ENCODE peak calls at places on chromosomes 5 and 9, in nine cellular contexts. One of them, this sample, is unnamed.

GRCh38 chr9:91378695-91379127 is 17.0 kb upstream of the AUH start:
- DNase-seq in neural crest cell: no peak
- DNase-seq in left lung: no peak
- DNase-seq in AG04450: no peak
- DNase-seq in hepatocyte: peak; percentile 22
- DNase-seq in uterus: peak; percentile 28
- DNase-seq in brain microvascular endothelial cell: peak; percentile 76
- DNase-seq in fibroblast of lung: peak; percentile 85
- DNase-seq in thyroid gland: no peak
- DNase-seq in this sample: no peak

GRCh38 chr5:180960209-180960608 is 28.4 kb upstream of the BTNL3 start:
- DNase-seq in neural crest cell: no peak
- DNase-seq in left lung: no peak
- DNase-seq in AG04450: no peak
- DNase-seq in hepatocyte: no peak
- DNase-seq in uterus: no peak
- DNase-seq in brain microvascular endothelial cell: peak; percentile 21
- DNase-seq in fibroblast of lung: no peak
- DNase-seq in thyroid gland: no peak
- DNase-seq in this sample: no peak

GRCh38 chr5:446864-447263 is 3.9 kb downstream of the EXOC3 start:
- DNase-seq in neural crest cell: no peak
- DNase-seq in left lung: no peak
- DNase-seq in AG04450: peak; percentile 8
- DNase-seq in hepatocyte: peak; percentile 63
- DNase-seq in uterus: no peak
- DNase-seq in brain microvascular endothelial cell: no peak
- DNase-seq in fibroblast of lung: peak; percentile 34
- DNase-seq in thyroid gland: no peak
- DNase-seq in this sample: no peak

GRCh38 chr5:77853353-77853907 is 77.3 kb upstream of the TBCA start:
- DNase-seq in neural crest cell: no peak
- DNase-seq in left lung: no peak
- DNase-seq in AG04450: no peak
- DNase-seq in hepatocyte: no peak
- DNase-seq in uterus: no peak
- DNase-seq in brain microvascular endothelial cell: no peak
- DNase-seq in fibroblast of lung: no peak
- DNase-seq in thyroid gland: no peak
- DNase-seq in this sample: no peak

GRCh38 chr5:33850100-33850594 is 41.6 kb downstream of the ADAMTS12 start:
- DNase-seq in neural crest cell: no peak
- DNase-seq in left lung: no peak
- DNase-seq in AG04450: no peak
- DNase-seq in hepatocyte: no peak
- DNase-seq in uterus: no peak
- DNase-seq in brain microvascular endothelial cell: peak; percentile 77
- DNase-seq in fibroblast of lung: peak; percentile 86
- DNase-seq in thyroid gland: no peak
- DNase-seq in this sample: peak; percentile 13

GRCh38 chr5:76256116-76256889 is 146.8 kb upstream of the IQGAP2 start:
- DNase-seq in neural crest cell: peak; percentile 39
- DNase-seq in left lung: no peak
- DNase-seq in AG04450: peak; percentile 13
- DNase-seq in hepatocyte: peak; percentile 86
- DNase-seq in uterus: no peak
- DNase-seq in brain microvascular endothelial cell: peak; percentile 70
- DNase-seq in fibroblast of lung: peak; percentile 53
- DNase-seq in thyroid gland: peak; percentile 62
- DNase-seq in this sample: peak; percentile 77

GRCh38 chr5:58496488-58496887 is 5.3 kb downstream of the GAPT start:
- DNase-seq in neural crest cell: no peak
- DNase-seq in left lung: no peak
- DNase-seq in AG04450: no peak
- DNase-seq in hepatocyte: no peak
- DNase-seq in uterus: no peak
- DNase-seq in brain microvascular endothelial cell: no peak
- DNase-seq in fibroblast of lung: no peak
- DNase-seq in thyroid gland: no peak
- DNase-seq in this sample: no peak

GRCh38 chr5:84383816-84384603 is 670 bp downstream of the EDIL3 start:
- DNase-seq in neural crest cell: peak; percentile 35
- DNase-seq in left lung: peak; percentile 75
- DNase-seq in AG04450: no peak
- DNase-seq in hepatocyte: peak; percentile 52
- DNase-seq in uterus: peak; percentile 24
- DNase-seq in brain microvascular endothelial cell: peak; percentile 40
- DNase-seq in fibroblast of lung: peak; percentile 71
- DNase-seq in thyroid gland: no peak
- DNase-seq in this sample: no peak

GRCh38 chr5:78295035-78295961 is 800 bp upstream of the AP3B1 start:
- DNase-seq in neural crest cell: no peak
- DNase-seq in left lung: peak; percentile 83
- DNase-seq in AG04450: no peak
- DNase-seq in hepatocyte: peak; percentile 70
- DNase-seq in uterus: peak; percentile 38
- DNase-seq in brain microvascular endothelial cell: no peak
- DNase-seq in fibroblast of lung: peak; percentile 25
- DNase-seq in thyroid gland: peak; percentile 60
- DNase-seq in this sample: peak; percentile 81

DNA sequence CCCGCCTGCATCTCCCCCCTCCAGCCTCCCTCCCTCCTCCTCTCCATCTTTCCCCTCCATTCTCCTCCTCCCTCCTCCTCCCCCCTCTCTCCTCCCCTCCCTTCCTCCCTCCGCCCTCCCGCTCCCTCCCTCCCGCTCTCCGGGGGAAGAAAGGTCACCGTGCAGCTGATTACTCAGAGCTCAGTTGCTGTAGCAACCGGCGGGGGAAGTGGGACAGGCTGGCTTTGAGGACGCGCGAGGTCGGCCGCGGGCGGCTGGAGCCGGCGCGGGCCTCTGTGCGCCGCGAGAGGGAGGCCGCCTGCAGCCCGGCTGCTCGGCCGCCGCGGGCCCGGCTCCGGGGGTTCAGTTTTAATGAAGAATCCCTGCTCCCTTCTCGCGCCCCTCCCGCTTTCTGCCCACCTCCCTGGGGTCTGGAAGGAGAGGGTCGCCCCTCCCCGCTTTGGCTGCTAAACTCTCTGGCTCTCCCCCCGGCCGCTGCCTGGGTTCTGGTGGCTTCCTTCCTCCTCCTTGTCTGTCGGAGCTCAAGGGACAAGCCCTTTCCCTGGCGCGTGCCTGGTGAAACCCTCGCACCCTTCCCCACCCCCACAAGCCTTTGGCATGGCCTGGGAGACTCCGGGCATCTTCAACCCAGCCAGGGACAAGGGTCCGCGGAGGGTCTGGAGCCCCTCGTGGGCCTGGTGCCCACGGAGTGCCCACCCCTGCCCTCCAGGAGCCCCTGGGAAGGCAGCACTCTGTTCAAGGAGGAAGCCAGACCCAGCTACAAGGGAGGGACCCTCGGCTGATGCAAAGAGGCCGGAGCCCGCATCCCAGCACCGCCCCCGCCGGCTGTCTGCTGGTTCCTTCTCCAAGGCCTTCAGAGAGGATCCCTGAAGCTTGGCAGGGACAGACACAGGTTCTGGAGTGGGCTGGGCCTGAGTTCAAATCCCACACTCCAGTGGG is 160.3 kb downstream of the C9orf50 start:
- DNase-seq in neural crest cell: peak; percentile 87
- DNase-seq in left lung: peak; percentile 98
- DNase-seq in AG04450: peak; percentile 96
- DNase-seq in hepatocyte: peak; percentile 99
- DNase-seq in uterus: peak; percentile 99
- DNase-seq in brain microvascular endothelial cell: peak; percentile 97
- DNase-seq in fibroblast of lung: peak; percentile 99
- DNase-seq in thyroid gland: peak; percentile 99
- DNase-seq in this sample: peak; percentile 87
- TF ChIP-seq CTCF in neural crest cell: no peak
- TF ChIP-seq CTCF in left lung: no peak
- TF ChIP-seq CTCF in AG04450: peak; percentile 27
- TF ChIP-seq CTCF in hepatocyte: no peak
- TF ChIP-seq CTCF in uterus: peak; percentile 60
- TF ChIP-seq CTCF in brain microvascular endothelial cell: peak; percentile 30
- TF ChIP-seq CTCF in fibroblast of lung: no peak
- TF ChIP-seq CTCF in thyroid gland: no peak
- TF ChIP-seq CTCF in this sample: no peak

DNA sequence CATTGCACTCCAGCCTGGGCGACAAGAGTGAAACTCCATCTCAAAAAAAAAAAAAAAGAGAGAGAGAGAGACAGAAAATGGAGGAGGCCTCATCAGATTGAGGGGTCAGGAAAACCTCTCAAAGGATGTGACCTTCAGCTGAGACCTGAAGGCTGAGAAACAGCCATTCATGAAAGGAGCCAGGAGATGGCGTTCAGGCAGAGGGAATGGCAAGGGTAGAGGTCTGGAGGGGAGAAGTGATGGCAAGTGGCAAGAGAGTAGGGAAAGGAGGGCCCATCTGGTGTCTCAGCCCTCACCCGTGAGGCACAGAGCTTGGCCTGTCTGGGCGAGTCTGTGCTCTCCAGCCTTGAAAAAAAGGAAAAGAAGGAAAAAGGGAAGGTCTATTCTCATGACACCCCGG is 17.0 kb downstream of the CAMK2A start:
- DNase-seq in neural crest cell: peak; percentile 31
- DNase-seq in left lung: no peak
- DNase-seq in AG04450: no peak
- DNase-seq in hepatocyte: peak; percentile 59
- DNase-seq in uterus: no peak
- DNase-seq in brain microvascular endothelial cell: peak; percentile 46
- DNase-seq in fibroblast of lung: peak; percentile 20
- DNase-seq in thyroid gland: no peak
- DNase-seq in this sample: peak; percentile 50
- TF ChIP-seq CTCF in neural crest cell: peak; percentile 61
- TF ChIP-seq CTCF in left lung: no peak
- TF ChIP-seq CTCF in AG04450: peak; percentile 69
- TF ChIP-seq CTCF in hepatocyte: peak; percentile 52
- TF ChIP-seq CTCF in uterus: peak; percentile 33
- TF ChIP-seq CTCF in brain microvascular endothelial cell: peak; percentile 80
- TF ChIP-seq CTCF in fibroblast of lung: peak; percentile 54
- TF ChIP-seq CTCF in thyroid gland: no peak
- TF ChIP-seq CTCF in this sample: no peak

DNA sequence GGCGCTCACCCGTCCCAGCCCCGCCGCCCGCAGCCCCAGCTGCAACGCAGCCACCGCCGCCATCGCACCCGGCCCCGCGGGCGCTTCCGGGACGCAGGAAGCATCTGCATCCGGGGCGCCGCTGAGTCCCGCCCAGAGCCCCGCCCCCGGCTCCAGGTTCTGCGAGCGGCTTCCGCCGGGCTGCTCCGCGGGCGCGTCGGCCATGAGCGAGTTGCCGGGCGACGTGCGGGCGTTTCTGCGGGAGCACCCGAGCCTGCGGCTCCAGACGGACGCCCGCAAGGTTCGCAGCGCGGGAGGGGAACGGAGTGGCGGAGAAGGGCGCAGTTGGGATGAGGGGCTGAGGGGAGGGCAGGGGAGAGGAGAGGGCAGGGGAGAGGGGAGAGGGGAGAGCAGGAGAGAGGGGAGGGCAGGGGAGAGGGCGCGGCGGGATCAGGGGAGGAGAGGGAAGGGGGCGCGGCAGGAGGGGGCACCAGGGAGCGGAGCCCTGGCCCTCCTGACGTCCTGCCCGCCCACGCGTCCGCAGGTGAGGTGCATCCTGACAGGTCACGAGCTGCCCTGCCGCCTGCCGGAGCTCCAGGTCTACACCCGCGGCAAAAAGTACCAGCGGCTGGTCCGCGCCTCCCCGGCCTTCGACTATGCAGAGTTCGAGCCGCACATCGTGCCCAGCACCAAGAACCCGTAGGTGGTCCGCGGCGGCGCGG is at the start of the genes SURF1 and SURF2:
- DNase-seq in neural crest cell: peak; percentile 78
- DNase-seq in left lung: peak; percentile 99
- DNase-seq in AG04450: no peak
- DNase-seq in hepatocyte: peak; percentile 96
- DNase-seq in uterus: peak; percentile 79
- DNase-seq in brain microvascular endothelial cell: peak; percentile 72
- DNase-seq in fibroblast of lung: peak; percentile 74
- DNase-seq in thyroid gland: peak; percentile 92
- DNase-seq in this sample: peak; percentile 88
- TF ChIP-seq CTCF in neural crest cell: no peak
- TF ChIP-seq CTCF in left lung: no peak
- TF ChIP-seq CTCF in AG04450: no peak
- TF ChIP-seq CTCF in hepatocyte: no peak
- TF ChIP-seq CTCF in uterus: no peak
- TF ChIP-seq CTCF in brain microvascular endothelial cell: peak; percentile 10
- TF ChIP-seq CTCF in fibroblast of lung: no peak
- TF ChIP-seq CTCF in thyroid gland: peak; percentile 12
- TF ChIP-seq CTCF in this sample: no peak

DNA sequence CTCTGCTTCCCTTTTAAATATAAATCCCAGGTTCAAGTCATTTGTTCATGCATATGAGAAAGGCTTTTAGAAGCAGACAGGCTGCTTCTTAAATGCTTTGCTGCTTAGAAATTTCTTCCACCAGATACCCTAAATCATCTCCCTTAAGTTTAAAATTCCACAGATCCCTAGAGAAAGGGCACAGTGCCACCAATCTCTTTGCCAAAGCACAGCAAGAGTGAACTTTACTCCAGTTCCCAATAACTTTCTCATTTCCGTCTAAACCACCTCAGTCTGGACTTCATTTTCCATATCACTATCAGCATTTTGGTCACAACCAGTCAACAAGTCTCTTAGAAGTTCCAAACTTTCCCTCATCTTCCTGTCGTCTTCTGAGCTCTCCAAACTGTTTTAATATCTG is 679.8 kb upstream of the FTMT start:
- DNase-seq in neural crest cell: no peak
- DNase-seq in left lung: no peak
- DNase-seq in AG04450: no peak
- DNase-seq in hepatocyte: no peak
- DNase-seq in uterus: no peak
- DNase-seq in brain microvascular endothelial cell: no peak
- DNase-seq in fibroblast of lung: peak; percentile 2
- DNase-seq in thyroid gland: no peak
- DNase-seq in this sample: no peak
- TF ChIP-seq CTCF in neural crest cell: no peak
- TF ChIP-seq CTCF in left lung: no peak
- TF ChIP-seq CTCF in AG04450: no peak
- TF ChIP-seq CTCF in hepatocyte: no peak
- TF ChIP-seq CTCF in uterus: no peak
- TF ChIP-seq CTCF in brain microvascular endothelial cell: no peak
- TF ChIP-seq CTCF in fibroblast of lung: no peak
- TF ChIP-seq CTCF in thyroid gland: no peak
- TF ChIP-seq CTCF in this sample: no peak